ENCODE peak calls at places on chromosomes 12 and 14, in nine cellular contexts. C, U, V, E, D, G, K, F and R are unnamed samples.
A peak's percentile ranks its signal among the peaks of the same experiment; 100 is the strongest.

GRCh38 chr14:48973136-48973535 is 613.0 kb downstream of the RPS29 start:
- DNase-seq in C (peak; percentile 77), U (no peak), V (peak; percentile 16), E (peak; percentile 70), D (no peak), G (no peak), K (no peak), F (no peak), R (no peak)

GRCh38 chr12:3761116-3761770 is 8.3 kb upstream of the CRACR2A start:
- DNase-seq in C (no peak), U (no peak), V (no peak), E (no peak), D (no peak), G (no peak), K (no peak), F (no peak), R (no peak)

GRCh38 chr12:57553343-57554202 is 3.7 kb downstream of the KIF5A start:
- DNase-seq in C (no peak), U (peak; percentile 96), V (no peak), E (no peak), D (no peak), G (no peak), K (no peak), F (peak; percentile 30), R (no peak)

GRCh38 chr12:97093187-97093683 is 186.2 kb downstream of the NEDD1 start:
- DNase-seq in C (no peak), U (no peak), V (no peak), E (no peak), D (no peak), G (no peak), K (no peak), F (no peak), R (no peak)

GRCh38 chr12:18430425-18431048 is 169.2 kb downstream of the PIK3C2G start:
- DNase-seq in C (peak; percentile 50), U (peak; percentile 69), V (peak; percentile 76), E (peak; percentile 71), D (no peak), G (peak; percentile 29), K (peak; percentile 69), F (peak; percentile 30), R (no peak)

GRCh38 chr12:62732861-62733427 is 202.0 kb downstream of the PPM1H start:
- DNase-seq in C (peak; percentile 80), U (no peak), V (peak; percentile 87), E (peak; percentile 73), D (peak; percentile 79), G (no peak), K (peak; percentile 71), F (no peak), R (no peak)

GRCh38 chr12:3152013-3152412 is 74.8 kb downstream of the TSPAN9 start:
- DNase-seq in C (peak; percentile 49), U (no peak), V (peak; percentile 52), E (no peak), D (no peak), G (no peak), K (no peak), F (peak; percentile 36), R (no peak)

GRCh38 chr14:32224731-32225377 is 21.8 kb upstream of the RNU6-8 start:
- DNase-seq in C (peak; percentile 71), U (peak; percentile 67), V (peak; percentile 83), E (peak; percentile 54), D (no peak), G (no peak), K (peak; percentile 73), F (peak; percentile 80), R (peak; percentile 18)

GRCh38 chr12:54390668-54391551 is 6.4 kb upstream of the ZNF385A start:
- DNase-seq in C (no peak), U (peak; percentile 91), V (no peak), E (no peak), D (no peak), G (peak; percentile 84), K (peak; percentile 33), F (peak; percentile 83), R (no peak)

GRCh38 chr14:29798078-29798477 is 129.6 kb downstream of the PRKD1 start:
- DNase-seq in C (no peak), U (no peak), V (no peak), E (no peak), D (no peak), G (no peak), K (no peak), F (no peak), R (no peak)

GRCh38 chr14:29800961-29801360 is 126.7 kb downstream of the PRKD1 start:
- DNase-seq in C (no peak), U (no peak), V (peak; percentile 6), E (no peak), D (no peak), G (no peak), K (no peak), F (no peak), R (no peak)

GRCh38 chr14:29798776-29799175 is 128.9 kb downstream of the PRKD1 start:
- DNase-seq in C (no peak), U (no peak), V (no peak), E (no peak), D (no peak), G (no peak), K (no peak), F (no peak), R (no peak)

GRCh38 chr14:29802211-29802610 is 125.4 kb downstream of the PRKD1 start:
- DNase-seq in C (no peak), U (no peak), V (no peak), E (no peak), D (no peak), G (no peak), K (no peak), F (no peak), R (no peak)

GRCh38 chr14:29799718-29800117 is 127.9 kb downstream of the PRKD1 start:
- DNase-seq in C (no peak), U (no peak), V (no peak), E (no peak), D (no peak), G (no peak), K (no peak), F (no peak), R (no peak)
- H3K4me3 ChIP-seq in C (no peak overlapping the region), U (no peak overlapping the region), V (no peak overlapping the region), E (no peak overlapping the region), D (no peak overlapping the region), G (no peak overlapping the region), K (no peak overlapping the region), F (no peak overlapping the region), R (no peak overlapping the region)

DNA sequence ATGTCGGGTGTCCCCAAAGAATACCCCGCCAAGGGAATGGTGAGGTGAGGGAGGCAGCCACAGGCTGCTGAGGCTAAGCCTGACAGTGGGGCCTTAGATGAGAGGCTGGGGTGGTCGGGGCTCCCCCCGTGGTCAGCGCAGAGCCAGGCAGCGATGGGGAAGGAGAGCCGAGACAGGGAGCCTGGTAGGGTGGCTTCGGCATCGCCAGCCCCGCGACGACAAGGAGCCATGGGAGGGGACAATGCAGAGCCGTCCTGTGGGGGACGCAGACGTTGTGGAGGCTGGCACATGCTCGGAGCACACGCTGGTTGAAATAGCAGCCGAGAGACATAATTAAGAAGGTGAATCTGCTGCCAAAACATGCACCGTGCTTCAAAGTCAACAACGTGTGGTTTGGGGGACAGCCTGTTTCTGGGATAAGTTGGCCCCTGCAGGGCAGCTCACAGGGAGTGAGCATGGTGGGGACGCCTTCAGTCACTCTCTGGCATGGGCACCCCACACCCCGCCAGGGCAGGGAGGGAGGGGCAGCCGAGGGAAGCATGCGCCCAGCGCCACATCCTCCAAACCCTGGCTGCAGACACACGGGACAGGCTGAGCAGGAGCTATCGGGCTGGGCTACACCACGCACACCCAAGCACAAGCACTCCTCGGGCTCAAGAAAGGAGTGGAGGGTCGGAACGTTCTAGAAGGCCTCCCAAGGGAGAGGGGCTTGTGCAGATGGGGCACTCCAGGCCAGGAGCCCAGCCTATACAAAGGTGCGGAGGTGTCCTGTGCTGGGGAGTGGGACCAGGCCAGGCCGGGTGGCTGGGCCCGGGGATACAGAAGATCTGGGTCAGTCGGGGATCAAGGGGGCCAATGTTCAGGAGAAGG is 66.6 kb upstream of the C14orf180 start:
- DNase-seq in C (no peak), U (peak; percentile 90), V (no peak), E (no peak), D (peak; percentile 8), G (no peak), K (no peak), F (no peak), R (no peak)
- H3K4me2 ChIP-seq in C (no peak overlapping the region), U (peak overlapping the region; percentile 55), V (no peak overlapping the region), E (no peak overlapping the region), D (no peak overlapping the region), G (no peak overlapping the region), K (no peak overlapping the region), F (no peak overlapping the region), R (no peak overlapping the region)

GRCh38 chr14:21096889-21097615 is 1.4 kb downstream of the ZNF219 start:
- DNase-seq in C (no peak), U (no peak), V (no peak), E (no peak), D (no peak), G (no peak), K (no peak), F (peak; percentile 14), R (no peak)
- H3K4me3 ChIP-seq in C (peak overlapping the region; percentile 51), U (no peak overlapping the region), V (no peak overlapping the region), E (peak overlapping the region; percentile 14), D (no peak overlapping the region), G (peak overlapping the region; percentile 61), K (no peak overlapping the region), F (peak overlapping the region; percentile 45), R (peak overlapping the region; percentile 34)

GRCh38 chr14:59564356-59564755 is 12.3 kb downstream of the CCDC175 start:
- DNase-seq in C (no peak), U (no peak), V (no peak), E (no peak), D (no peak), G (no peak), K (no peak), F (no peak), R (no peak)
- H3K4me2 ChIP-seq in C (no peak overlapping the region), U (no peak overlapping the region), V (no peak overlapping the region), E (no peak overlapping the region), D (no peak overlapping the region), G (no peak overlapping the region), K (peak overlapping the region; percentile 27), F (no peak overlapping the region), R (no peak overlapping the region)

DNA sequence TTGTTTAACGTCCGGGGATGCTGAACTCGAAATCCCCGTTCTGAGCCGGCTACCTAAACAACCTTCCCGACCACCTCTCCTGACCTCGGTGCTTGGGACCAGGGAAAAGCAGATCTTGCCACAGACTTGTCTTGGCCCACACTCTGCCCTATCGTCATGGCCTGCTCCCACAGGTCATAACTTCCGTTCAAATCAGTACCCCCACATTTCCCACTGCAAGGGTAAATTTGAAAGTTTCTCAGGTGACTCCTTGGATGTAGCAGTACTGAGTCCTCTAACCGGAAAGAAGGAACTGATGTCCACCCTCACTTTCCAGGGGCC is 612 bp upstream of the RBM23 start:
- DNase-seq in C (no peak), U (no peak), V (no peak), E (no peak), D (no peak), G (no peak), K (no peak), F (no peak), R (no peak)
- H3K4me3 ChIP-seq in C (peak overlapping the region; percentile 53), U (peak overlapping the region; percentile 62), V (peak overlapping the region; percentile 61), E (peak overlapping the region; percentile 27), D (peak overlapping the region; percentile 26), G (peak overlapping the region; percentile 62), K (peak overlapping the region; percentile 48), F (peak overlapping the region; percentile 34), R (peak overlapping the region; percentile 66)

DNA sequence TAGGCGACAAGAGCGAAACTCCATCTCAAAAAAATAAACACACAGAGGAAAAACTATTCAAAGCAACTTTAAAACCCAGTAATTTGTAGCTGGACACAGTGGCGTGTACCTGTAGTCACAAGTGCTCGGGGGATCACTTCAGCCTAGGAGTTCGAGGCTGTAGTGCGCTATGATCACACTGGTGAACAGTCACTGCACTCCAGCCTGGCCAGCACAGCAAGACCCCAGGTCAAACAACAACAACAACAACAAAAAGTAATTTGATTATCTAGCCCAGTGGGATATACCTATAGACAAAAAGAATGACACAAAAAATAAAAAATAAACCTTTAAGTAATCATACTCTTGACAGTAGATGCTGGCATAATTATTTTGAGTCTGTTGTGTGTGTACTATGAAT is 29.3 kb downstream of the STX2 start:
- DNase-seq in C (no peak), U (no peak), V (no peak), E (no peak), D (no peak), G (no peak), K (no peak), F (no peak), R (no peak)
- H3K4me2 ChIP-seq in C (no peak overlapping the region), U (no peak overlapping the region), V (no peak overlapping the region), E (no peak overlapping the region), D (no peak overlapping the region), G (no peak overlapping the region), K (no peak overlapping the region), F (no peak overlapping the region), R (no peak overlapping the region)